ENCODE peak calls at places on chromosomes 7 and 10, in five cellular contexts. P is keratinocyte, T is brain microvascular endothelial cell, X is spleen, H is epithelial cell of prostate. C is an unnamed sample.

GRCh38 chr7:38863609-38864291 is 45.2 kb downstream of the VPS41 start:
- DNase-seq in T (no peak), X (no peak), P (peak), H (peak), C (no peak)

GRCh38 chr7:100662377-100662776 is 6.1 kb upstream of the ACTL6B start:
- DNase-seq in H (no peak), X (no peak), P (no peak), T (no peak), C (no peak)

GRCh38 chr7:7996568-7996967 is 28.0 kb downstream of the GLCCI1 start:
- DNase-seq in H (peak), T (peak), X (no peak), P (no peak), C (no peak)

GRCh38 chr7:153190452-153190851 is 430.9 kb downstream of the ACTR3B start:
- DNase-seq in T (no peak), P (no peak), X (no peak), H (no peak), C (no peak)

GRCh38 chr7:13742719-13743640 is 246.5 kb downstream of the ETV1 start:
- DNase-seq in P (no peak), H (peak), X (no peak), T (peak), C (no peak)

GRCh38 chr7:17844514-17845196 is 95.6 kb downstream of the SNX13 start:
- DNase-seq in T (no peak), P (no peak), X (no peak), H (peak), C (no peak)

GRCh38 chr10:5448333-5449048 is 36.1 kb downstream of the NET1 start:
- DNase-seq in H (no peak), X (no peak), P (no peak), T (no peak), C (no peak)

GRCh38 chr10:71562884-71563283 is 156.7 kb downstream of the C10orf105 start:
- DNase-seq in T (no peak), P (no peak), X (no peak), H (no peak), C (no peak)

GRCh38 chr7:153446490-153446889 is 605.7 kb upstream of the DPP6 start:
- DNase-seq in T (no peak), X (no peak), P (no peak), H (no peak), C (no peak)

GRCh38 chr7:4837814-4838625 is 23.8 kb downstream of the PAPOLB start:
- DNase-seq in X (peak), P (no peak), H (no peak), T (no peak), C (peak)

GRCh38 chr10:49381111-49381900 is 14.6 kb downstream of the DRGX start:
- DNase-seq in T (no peak), H (no peak), P (no peak), X (no peak), C (no peak)

GRCh38 chr10:60549686-60550085 is 160.0 kb upstream of the ANK3 start:
- DNase-seq in H (no peak), P (no peak), X (no peak), T (no peak), C (no peak)

GRCh38 chr10:94018107-94018506 is 24.4 kb downstream of the PLCE1 start:
- DNase-seq in H (no peak), P (no peak), T (no peak), X (no peak), C (no peak)

GRCh38 chr7:44311561-44312495 is 13.6 kb downstream of the CAMK2B start:
- DNase-seq in X (peak), P (no peak), H (no peak), T (no peak), C (no peak)

GRCh38 chr7:44944821-44945220 is 34.0 kb downstream of the MYO1G start:
- DNase-seq in H (no peak), P (no peak), T (no peak), X (no peak), C (no peak)

GRCh38 chr10:4058514-4059029 is 273.6 kb upstream of the KLF6 start:
- DNase-seq in X (no peak), T (no peak), P (no peak), H (no peak), C (no peak)

GRCh38 chr10:118692911-118693310 is 61.9 kb downstream of the CACUL1 start:
- DNase-seq in X (no peak), T (peak), H (no peak), P (peak), C (no peak)

GRCh38 chr10:114337510-114338462 is 66.5 kb downstream of the AFAP1L2 start:
- DNase-seq in P (peak), X (peak), T (no peak), H (no peak), C (no peak)

GRCh38 chr10:91247360-91248111 is 27.1 kb downstream of the PCGF5 start:
- DNase-seq in H (no peak), X (no peak), T (peak), P (no peak), C (peak)

GRCh38 chr10:6944450-6944849 is 364.4 kb upstream of the PRKCQ start:
- DNase-seq in X (no peak), T (no peak), P (no peak), H (no peak), C (no peak)

GRCh38 chr10:115818015-115818414 is 455.0 kb downstream of the GFRA1 start:
- DNase-seq in T (no peak), X (no peak), H (no peak), P (no peak), C (no peak)

GRCh38 chr10:15791816-15792524 is 68.3 kb downstream of the MINDY3 start:
- DNase-seq in P (no peak), T (no peak), X (no peak), H (no peak), C (peak)

GRCh38 chr10:10869592-10869991 is 148.1 kb upstream of the CELF2 start:
- DNase-seq in P (no peak), X (no peak), H (no peak), T (peak), C (no peak)

GRCh38 chr10:19730071-19730470 is 86.2 kb upstream of the PLXDC2 start:
- DNase-seq in H (no peak), T (peak), P (no peak), X (no peak), C (no peak)

GRCh38 chr10:96833220-96834001 is 1.3 kb downstream of the LCOR start:
- DNase-seq in X (no peak), T (no peak), H (no peak), P (no peak), C (peak)

GRCh38 chr7:157653827-157654207 is 317.0 kb downstream of the DNAJB6 start:
- DNase-seq in X (no peak), T (no peak), P (no peak), H (no peak), C (no peak)
- H3K27ac ChIP-seq in X (no peak), T (no peak), P (no peak), H (no peak), C (no peak)

GRCh38 chr7:150716939-150717338 is 526 bp downstream of the GIMAP1 start:
- DNase-seq in P (no peak), T (no peak), H (no peak), X (no peak), C (no peak)
- H3K27ac ChIP-seq in P (no peak), T (no peak), H (no peak), X (peak), C (no peak)

GRCh38 chr7:47762207-47762606 is 180.3 kb upstream of the TNS3 start:
- DNase-seq in T (no peak), P (no peak), H (no peak), X (no peak), C (no peak)
- H3K27ac ChIP-seq in T (no peak), P (no peak), H (no peak), X (no peak), C (no peak)

DNA sequence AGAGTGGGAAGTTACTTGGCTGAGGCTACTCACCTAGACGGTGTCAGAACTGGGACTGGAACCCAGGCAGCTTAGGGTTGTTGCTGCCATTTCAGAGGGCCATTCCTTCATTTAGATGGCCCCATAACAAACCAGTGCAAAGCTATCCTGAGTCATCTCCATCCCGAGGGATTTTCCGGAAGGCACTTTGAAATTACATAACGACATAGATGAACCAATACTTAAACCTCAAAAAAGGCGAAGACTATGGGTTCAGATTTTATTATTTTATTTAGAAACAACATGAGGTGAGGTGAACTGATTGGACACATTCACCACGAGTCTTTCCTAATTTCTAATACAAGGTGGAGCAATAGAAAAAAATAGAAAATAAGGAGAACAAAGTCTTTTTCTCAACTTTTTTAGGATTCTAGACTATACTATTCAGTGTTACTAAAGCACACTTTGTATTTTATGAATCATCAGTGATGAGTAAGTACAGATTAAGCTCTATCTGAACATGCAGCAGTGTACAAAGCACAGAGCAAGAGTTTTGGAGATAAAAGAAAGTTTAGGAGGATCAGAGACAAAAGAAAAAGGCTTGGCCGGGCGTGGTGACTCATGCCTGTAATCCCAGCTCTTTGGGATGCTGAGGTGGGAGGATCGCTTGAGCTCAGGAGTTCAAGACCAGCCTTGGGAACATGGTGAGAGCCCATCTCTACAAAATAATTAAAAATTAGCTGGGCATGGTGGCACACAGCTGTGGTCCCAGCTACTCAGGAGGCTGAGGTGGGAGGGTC is 79.5 kb upstream of the SVIL start:
- DNase-seq in X (no peak), H (peak), T (peak), P (peak), C (no peak)
- H3K27ac ChIP-seq in X (no peak), H (peak), T (peak), P (peak), C (peak)

GRCh38 chr7:90180649-90181048 is 26.4 kb downstream of the STEAP1 start:
- DNase-seq in H (no peak), P (no peak), X (no peak), T (no peak), C (no peak)
- H3K27ac ChIP-seq in H (peak), P (peak), X (no peak), T (no peak), C (no peak)

GRCh38 chr7:30136743-30137485 is 2.1 kb downstream of the MTURN start:
- DNase-seq in P (no peak), X (no peak), H (no peak), T (no peak), C (no peak)

GRCh38 chr7:30135271-30135550 is 425 bp downstream of the MTURN start:
- DNase-seq in X (no peak), T (no peak), H (no peak), P (no peak), C (no peak)

GRCh38 chr7:30136339-30136738 is 1.6 kb downstream of the MTURN start:
- DNase-seq in X (peak), T (no peak), H (no peak), P (no peak), C (no peak)

GRCh38 chr7:30134523-30135270 is at the start of gene MTURN:
- DNase-seq in H (peak), T (peak), X (peak), P (peak), C (peak)

DNA sequence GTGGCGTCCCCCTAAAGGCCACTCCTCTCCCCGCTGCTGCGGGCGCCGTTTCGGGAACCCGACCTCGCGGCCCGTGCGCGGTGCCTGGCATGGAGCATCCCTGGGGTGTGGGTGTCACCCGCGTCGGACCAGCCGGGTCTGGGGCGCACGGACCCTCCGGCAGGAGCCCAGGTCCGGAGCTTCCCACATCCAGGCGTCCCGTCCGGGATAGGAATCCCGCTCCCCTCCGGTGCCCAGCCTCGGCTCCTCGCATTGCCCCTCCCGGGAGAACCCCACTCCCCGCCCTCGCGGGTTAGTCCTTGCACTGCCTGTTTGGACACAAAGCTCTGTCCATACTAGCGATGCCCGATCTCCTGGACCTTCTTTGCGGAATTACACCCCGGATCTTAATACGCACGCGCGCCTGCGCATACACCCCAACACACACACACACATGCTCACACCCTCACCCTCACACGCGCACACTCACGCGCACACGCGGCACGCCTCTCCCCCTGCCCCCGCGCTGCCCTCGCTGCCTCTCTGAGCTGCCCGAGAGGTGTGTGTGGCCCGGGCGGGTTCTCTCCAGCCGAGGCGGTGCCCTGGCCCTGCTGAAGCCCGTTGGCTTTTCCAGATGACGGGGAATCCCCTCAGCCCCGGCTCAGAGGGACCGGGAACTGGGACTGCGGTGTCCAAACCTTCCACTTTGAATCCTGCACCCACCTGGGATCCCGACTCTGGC is 925 bp downstream of the MTURN start:
- DNase-seq in H (no peak), X (peak), P (peak), T (peak), C (peak)
- H3K27ac ChIP-seq in H (peak), X (no peak), P (peak), T (no peak), C (peak)